ENCODE peak calls at places on chromosomes 13 and 19, in five cellular contexts. One of them, this sample, is unnamed. For H3K9me3, the result is how much of the 10 kb centered on the place peaks cover.

GRCh38 chr13:107192289-107192688 is 624.4 kb upstream of the ARGLU1 start:
- DNase-seq in gastrocnemius medialis: no peak
- DNase-seq in thoracic aorta: no peak
- DNase-seq in AG04450: no peak
- DNase-seq in heart left ventricle: no peak
- DNase-seq in this sample: no peak

GRCh38 chr19:1076951-1077350 is 10.0 kb downstream of the ARHGAP45 start:
- DNase-seq in gastrocnemius medialis: no peak
- DNase-seq in thoracic aorta: no peak
- DNase-seq in AG04450: no peak
- DNase-seq in heart left ventricle: peak
- DNase-seq in this sample: peak

GRCh38 chr19:29084266-29084665 is 128.7 kb downstream of the UQCRFS1 start:
- DNase-seq in gastrocnemius medialis: no peak
- DNase-seq in thoracic aorta: no peak
- DNase-seq in AG04450: no peak
- DNase-seq in heart left ventricle: no peak
- DNase-seq in this sample: no peak

GRCh38 chr13:68846663-68847062 is 1261.0 kb upstream of the ATXN8OS start:
- DNase-seq in gastrocnemius medialis: no peak
- DNase-seq in thoracic aorta: no peak
- DNase-seq in AG04450: no peak
- DNase-seq in heart left ventricle: no peak
- DNase-seq in this sample: no peak

GRCh38 chr13:83618966-83619365 is 263.3 kb downstream of the SLITRK1 start:
- DNase-seq in gastrocnemius medialis: no peak
- DNase-seq in thoracic aorta: no peak
- DNase-seq in AG04450: no peak
- DNase-seq in heart left ventricle: no peak
- DNase-seq in this sample: no peak

GRCh38 chr19:38535212-38535611 is 82.5 kb downstream of the MAP4K1 start:
- DNase-seq in gastrocnemius medialis: no peak
- DNase-seq in thoracic aorta: no peak
- DNase-seq in AG04450: no peak
- DNase-seq in heart left ventricle: no peak
- DNase-seq in this sample: no peak

GRCh38 chr19:48896191-48896720 is 2.3 kb downstream of the TULP2 start:
- DNase-seq in gastrocnemius medialis: no peak
- DNase-seq in thoracic aorta: no peak
- DNase-seq in AG04450: no peak
- DNase-seq in heart left ventricle: peak
- DNase-seq in this sample: peak

GRCh38 chr19:51002101-51002532 is 713 bp upstream of the KLK8 start:
- DNase-seq in gastrocnemius medialis: no peak
- DNase-seq in thoracic aorta: no peak
- DNase-seq in AG04450: no peak
- DNase-seq in heart left ventricle: no peak
- DNase-seq in this sample: no peak

GRCh38 chr19:2678043-2678671 is 24.3 kb downstream of the GNG7 start:
- DNase-seq in gastrocnemius medialis: no peak
- DNase-seq in thoracic aorta: no peak
- DNase-seq in AG04450: no peak
- DNase-seq in heart left ventricle: no peak
- DNase-seq in this sample: no peak

GRCh38 chr13:41549491-41549890 is 92.1 kb downstream of the RGCC start:
- DNase-seq in gastrocnemius medialis: no peak
- DNase-seq in thoracic aorta: no peak
- DNase-seq in AG04450: no peak
- DNase-seq in heart left ventricle: no peak
- DNase-seq in this sample: no peak

GRCh38 chr13:100443998-100444328 is 144.6 kb downstream of the GGACT start:
- DNase-seq in gastrocnemius medialis: no peak
- DNase-seq in thoracic aorta: no peak
- DNase-seq in AG04450: no peak
- DNase-seq in heart left ventricle: no peak
- DNase-seq in this sample: no peak

GRCh38 chr13:97289514-97290298 is 67.6 kb downstream of the MBNL2 start:
- DNase-seq in gastrocnemius medialis: no peak
- DNase-seq in thoracic aorta: no peak
- DNase-seq in AG04450: no peak
- DNase-seq in heart left ventricle: no peak
- DNase-seq in this sample: no peak

GRCh38 chr13:109151255-109151654 is 521.8 kb downstream of the MYO16 start:
- DNase-seq in gastrocnemius medialis: no peak
- DNase-seq in thoracic aorta: no peak
- DNase-seq in AG04450: no peak
- DNase-seq in heart left ventricle: no peak
- DNase-seq in this sample: no peak

GRCh38 chr19:49605605-49606004 is 14.6 kb downstream of the PRR12 start:
- DNase-seq in gastrocnemius medialis: peak
- DNase-seq in thoracic aorta: no peak
- DNase-seq in AG04450: no peak
- DNase-seq in heart left ventricle: no peak
- DNase-seq in this sample: peak

GRCh38 chr19:42091300-42092266 is 15.6 kb downstream of the ZNF574 start:
- DNase-seq in gastrocnemius medialis: no peak
- DNase-seq in thoracic aorta: no peak
- DNase-seq in AG04450: no peak
- DNase-seq in heart left ventricle: no peak
- DNase-seq in this sample: no peak

GRCh38 chr13:113404723-113405471 is 41.0 kb upstream of the GRTP1 start:
- DNase-seq in gastrocnemius medialis: no peak
- DNase-seq in thoracic aorta: no peak
- DNase-seq in AG04450: no peak
- DNase-seq in heart left ventricle: peak
- DNase-seq in this sample: peak

GRCh38 chr19:10454267-10454666 is 33.9 kb downstream of the PDE4A start:
- DNase-seq in gastrocnemius medialis: no peak
- DNase-seq in thoracic aorta: no peak
- DNase-seq in AG04450: no peak
- DNase-seq in heart left ventricle: no peak
- DNase-seq in this sample: no peak

GRCh38 chr13:82245860-82246259 is 1636.4 kb downstream of the SLITRK1 start:
- DNase-seq in gastrocnemius medialis: no peak
- DNase-seq in thoracic aorta: no peak
- DNase-seq in AG04450: no peak
- DNase-seq in heart left ventricle: no peak
- DNase-seq in this sample: no peak

GRCh38 chr13:38866649-38867048 is 124.0 kb downstream of the STOML3 start:
- DNase-seq in gastrocnemius medialis: no peak
- DNase-seq in thoracic aorta: no peak
- DNase-seq in AG04450: no peak
- DNase-seq in heart left ventricle: no peak
- DNase-seq in this sample: no peak

GRCh38 chr19:38247734-38248268 is 8.4 kb downstream of the PPP1R14A start:
- DNase-seq in gastrocnemius medialis: no peak
- DNase-seq in thoracic aorta: no peak
- DNase-seq in AG04450: no peak
- DNase-seq in heart left ventricle: no peak
- DNase-seq in this sample: no peak

GRCh38 chr19:21022996-21023395 is 2.5 kb downstream of the ZNF430 start:
- DNase-seq in gastrocnemius medialis: no peak
- DNase-seq in thoracic aorta: no peak
- DNase-seq in AG04450: no peak
- DNase-seq in heart left ventricle: no peak
- DNase-seq in this sample: no peak

GRCh38 chr19:34082289-34083077 is 89.8 kb upstream of the LSM14A start:
- DNase-seq in gastrocnemius medialis: no peak
- DNase-seq in thoracic aorta: no peak
- DNase-seq in AG04450: no peak
- DNase-seq in heart left ventricle: no peak
- DNase-seq in this sample: no peak

GRCh38 chr19:54364775-54365257 is at the start of gene LAIR1:
- DNase-seq in gastrocnemius medialis: no peak
- DNase-seq in thoracic aorta: no peak
- DNase-seq in AG04450: no peak
- DNase-seq in heart left ventricle: peak
- DNase-seq in this sample: peak

GRCh38 chr19:40410030-40410389 is 3.2 kb downstream of the PRX start:
- DNase-seq in gastrocnemius medialis: no peak
- DNase-seq in thoracic aorta: no peak
- DNase-seq in AG04450: no peak
- DNase-seq in heart left ventricle: no peak
- DNase-seq in this sample: no peak

GRCh38 chr19:49243726-49244125 is 81.3 kb downstream of the SLC6A16 start:
- DNase-seq in gastrocnemius medialis: no peak
- DNase-seq in thoracic aorta: no peak
- DNase-seq in AG04450: no peak
- DNase-seq in heart left ventricle: no peak
- DNase-seq in this sample: no peak

GRCh38 chr19:9456018-9456689 is 20.8 kb upstream of the ZNF266 start:
- DNase-seq in gastrocnemius medialis: no peak
- DNase-seq in thoracic aorta: no peak
- DNase-seq in AG04450: no peak
- DNase-seq in heart left ventricle: no peak
- DNase-seq in this sample: no peak

GRCh38 chr19:19205416-19206410 is 2.5 kb upstream of the NR2C2AP start:
- DNase-seq in gastrocnemius medialis: no peak
- DNase-seq in thoracic aorta: no peak
- DNase-seq in AG04450: no peak
- DNase-seq in heart left ventricle: no peak
- DNase-seq in this sample: no peak

GRCh38 chr19:38647368-38647965 is at the start of gene ACTN4:
- DNase-seq in gastrocnemius medialis: peak
- DNase-seq in thoracic aorta: peak
- DNase-seq in AG04450: peak
- DNase-seq in heart left ventricle: peak
- DNase-seq in this sample: peak

GRCh38 chr19:19746286-19747213 is 13.6 kb upstream of the ZNF14 start:
- DNase-seq in gastrocnemius medialis: no peak
- DNase-seq in thoracic aorta: no peak
- DNase-seq in AG04450: no peak
- DNase-seq in heart left ventricle: no peak
- DNase-seq in this sample: no peak

GRCh38 chr19:38831142-38831605 is 420 bp downstream of the ECH1 start:
- DNase-seq in gastrocnemius medialis: no peak
- DNase-seq in thoracic aorta: peak
- DNase-seq in AG04450: peak
- DNase-seq in heart left ventricle: peak
- DNase-seq in this sample: peak

GRCh38 chr19:49098795-49099194 is 13.5 kb downstream of the SNRNP70 start:
- DNase-seq in gastrocnemius medialis: no peak
- DNase-seq in thoracic aorta: no peak
- DNase-seq in AG04450: no peak
- DNase-seq in heart left ventricle: no peak
- DNase-seq in this sample: no peak

GRCh38 chr19:49788857-49789256 is 22.1 kb downstream of the AP2A1 start:
- DNase-seq in gastrocnemius medialis: no peak
- DNase-seq in thoracic aorta: no peak
- DNase-seq in AG04450: no peak
- DNase-seq in heart left ventricle: no peak
- DNase-seq in this sample: no peak

GRCh38 chr13:22517544-22517943 is 663.2 kb upstream of the SGCG start:
- DNase-seq in gastrocnemius medialis: no peak
- DNase-seq in thoracic aorta: no peak
- DNase-seq in AG04450: no peak
- DNase-seq in heart left ventricle: no peak
- DNase-seq in this sample: no peak

GRCh38 chr13:27000686-27001085 is 170.9 kb downstream of the USP12 start:
- DNase-seq in gastrocnemius medialis: no peak
- DNase-seq in thoracic aorta: no peak
- DNase-seq in AG04450: no peak
- DNase-seq in heart left ventricle: no peak
- DNase-seq in this sample: no peak

DNA sequence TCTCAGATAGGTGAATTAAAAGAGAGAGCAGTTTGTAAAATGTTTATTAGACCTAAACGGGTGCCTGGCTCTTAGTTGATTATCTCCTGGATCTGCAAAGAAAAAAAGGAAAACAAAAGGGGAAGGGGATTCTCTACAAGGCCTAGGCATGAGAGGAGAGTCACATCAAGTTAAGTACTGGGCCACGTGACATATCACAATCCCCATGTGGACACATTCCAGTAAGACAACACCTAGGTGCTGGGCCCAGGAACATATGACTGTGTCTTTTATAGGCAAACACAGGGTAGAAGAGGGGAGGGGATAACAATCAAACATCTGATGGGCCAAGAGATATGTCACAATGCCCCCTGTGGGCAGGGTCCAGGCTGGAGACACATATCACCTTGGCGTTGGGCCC is 4.2 kb upstream of the ZNF91 start:
- DNase-seq in gastrocnemius medialis: no peak
- DNase-seq in thoracic aorta: no peak
- DNase-seq in AG04450: no peak
- DNase-seq in heart left ventricle: no peak
- DNase-seq in this sample: no peak
- H3K9me3 ChIP-seq in gastrocnemius medialis: under half
- H3K9me3 ChIP-seq in thoracic aorta: under half
- H3K9me3 ChIP-seq in AG04450: under half
- H3K9me3 ChIP-seq in heart left ventricle: under half
- H3K9me3 ChIP-seq in this sample: under half

GRCh38 chr19:4583961-4584669 is 24.6 kb upstream of the SEMA6B start:
- DNase-seq in gastrocnemius medialis: no peak
- DNase-seq in thoracic aorta: no peak
- DNase-seq in AG04450: no peak
- DNase-seq in heart left ventricle: no peak
- DNase-seq in this sample: no peak
- H3K4me3 ChIP-seq in gastrocnemius medialis: peak
- H3K4me3 ChIP-seq in thoracic aorta: peak
- H3K4me3 ChIP-seq in AG04450: peak
- H3K4me3 ChIP-seq in heart left ventricle: peak
- H3K4me3 ChIP-seq in this sample: peak

GRCh38 chr13:57653229-57653994 is 21.9 kb downstream of the PCDH17 start:
- DNase-seq in gastrocnemius medialis: no peak
- DNase-seq in thoracic aorta: no peak
- DNase-seq in AG04450: no peak
- DNase-seq in heart left ventricle: no peak
- DNase-seq in this sample: no peak
- H3K9me3 ChIP-seq in gastrocnemius medialis: under half
- H3K9me3 ChIP-seq in thoracic aorta: under half
- H3K9me3 ChIP-seq in AG04450: under half
- H3K9me3 ChIP-seq in heart left ventricle: under half
- H3K9me3 ChIP-seq in this sample: under half

GRCh38 chr13:93304134-93304533 is 77.5 kb downstream of the GPC6 start:
- DNase-seq in gastrocnemius medialis: no peak
- DNase-seq in thoracic aorta: no peak
- DNase-seq in AG04450: no peak
- DNase-seq in heart left ventricle: no peak
- DNase-seq in this sample: no peak
- H3K4me3 ChIP-seq in gastrocnemius medialis: no peak
- H3K4me3 ChIP-seq in thoracic aorta: no peak
- H3K4me3 ChIP-seq in AG04450: no peak
- H3K4me3 ChIP-seq in heart left ventricle: no peak
- H3K4me3 ChIP-seq in this sample: no peak

DNA sequence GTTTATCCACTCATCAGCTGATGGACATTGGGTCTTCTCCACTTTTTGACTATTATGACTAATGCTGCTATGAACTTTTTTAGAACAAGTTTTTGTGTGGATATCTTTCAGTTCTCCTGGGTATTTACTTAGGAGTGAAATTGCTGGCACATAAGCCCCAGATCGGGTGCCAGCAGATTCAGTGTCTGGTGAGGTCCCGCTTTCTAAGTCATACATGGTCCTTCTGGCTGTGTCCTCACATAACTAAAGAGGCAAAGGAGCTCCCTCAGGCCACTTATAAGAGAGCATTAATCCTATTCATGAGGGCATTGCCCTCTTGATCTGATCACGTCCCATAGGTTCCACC is 600 bp upstream of the ZNF226 start:
- DNase-seq in gastrocnemius medialis: no peak
- DNase-seq in thoracic aorta: no peak
- DNase-seq in AG04450: no peak
- DNase-seq in heart left ventricle: no peak
- DNase-seq in this sample: no peak
- H3K9me3 ChIP-seq in gastrocnemius medialis: under half
- H3K9me3 ChIP-seq in thoracic aorta: under half
- H3K9me3 ChIP-seq in AG04450: under half
- H3K9me3 ChIP-seq in heart left ventricle: under half
- H3K9me3 ChIP-seq in this sample: half or more

This sample was measured in psoas muscle.